ENCODE peak calls at places on chromosomes 3 and 15, in eight cellular contexts. Q, J, U, T, K, V, G and A are unnamed samples.

GRCh38 chr3:9934993-9935392 is 1.4 kb downstream of the CRELD1 start:
- DNase-seq in Q (no peak), J (no peak), U (peak; percentile 19), T (no peak), K (no peak), V (no peak), G (no peak), A (no peak)

GRCh38 chr3:138861755-138862333 is 27.1 kb upstream of the PIK3CB start:
- DNase-seq in Q (no peak), J (no peak), U (no peak), T (no peak), K (peak; percentile 28), V (no peak), G (peak; percentile 61), A (no peak)

GRCh38 chr3:185824051-185824466 is 783 bp downstream of the IGF2BP2 start:
- DNase-seq in Q (peak; percentile 69), J (peak; percentile 14), U (no peak), T (peak; percentile 52), K (peak; percentile 49), V (no peak), G (peak; percentile 65), A (no peak)

GRCh38 chr3:196141052-196141865 is 59.4 kb upstream of the TFRC start:
- DNase-seq in Q (peak; percentile 45), J (no peak), U (no peak), T (no peak), K (no peak), V (no peak), G (no peak), A (no peak)

GRCh38 chr15:35442734-35443133 is 103.2 kb downstream of the DPH6 start:
- DNase-seq in Q (no peak), J (no peak), U (no peak), T (no peak), K (no peak), V (no peak), G (no peak), A (no peak)

GRCh38 chr15:67833504-67834248 is 6.2 kb downstream of the RNU6-1 start:
- DNase-seq in Q (peak; percentile 79), J (no peak), U (no peak), T (peak; percentile 72), K (peak; percentile 47), V (no peak), G (peak; percentile 90), A (no peak)

GRCh38 chr3:82462977-82463376 is 701.5 kb upstream of the GBE1 start:
- DNase-seq in Q (no peak), J (no peak), U (no peak), T (no peak), K (no peak), V (no peak), G (no peak), A (no peak)

GRCh38 chr15:64856429-64857145 is 14.9 kb downstream of the PLEKHO2 start:
- DNase-seq in Q (peak; percentile 89), J (no peak), U (no peak), T (peak; percentile 32), K (peak; percentile 57), V (no peak), G (peak; percentile 64), A (no peak)

GRCh38 chr3:157499342-157499963 is 3.8 kb downstream of the VEPH1 start:
- DNase-seq in Q (peak; percentile 91), J (no peak), U (no peak), T (peak; percentile 86), K (peak; percentile 39), V (no peak), G (peak; percentile 79), A (no peak)

GRCh38 chr3:73727117-73727802 is 102.5 kb upstream of the PDZRN3 start:
- DNase-seq in Q (peak; percentile 62), J (peak; percentile 60), U (no peak), T (peak; percentile 63), K (no peak), V (no peak), G (peak; percentile 77), A (no peak)

GRCh38 chr15:100769043-100769974 is 110.3 kb upstream of the ALDH1A3 start:
- DNase-seq in Q (no peak), J (no peak), U (no peak), T (no peak), K (no peak), V (no peak), G (no peak), A (no peak)

GRCh38 chr3:184175506-184175905 is 851 bp downstream of the AP2M1 start:
- DNase-seq in Q (peak; percentile 44), J (no peak), U (no peak), T (no peak), K (no peak), V (no peak), G (no peak), A (peak; percentile 6)

GRCh38 chr3:186053954-186054353 is 54.9 kb downstream of the ETV5 start:
- DNase-seq in Q (no peak), J (no peak), U (no peak), T (no peak), K (no peak), V (no peak), G (peak; percentile 31), A (no peak)

GRCh38 chr3:29618395-29619291 is 337.8 kb downstream of the RBMS3 start:
- DNase-seq in Q (no peak), J (no peak), U (no peak), T (no peak), K (peak; percentile 8), V (no peak), G (no peak), A (no peak)

GRCh38 chr3:113008117-113008516 is 17.3 kb downstream of the GTPBP8 start:
- DNase-seq in Q (no peak), J (no peak), U (no peak), T (no peak), K (no peak), V (no peak), G (no peak), A (no peak)
- H3K27ac ChIP-seq in Q (no peak overlapping the region), J (no peak overlapping the region), U (peak overlapping the region; percentile 78), T (no peak overlapping the region), K (no peak overlapping the region), V (no peak overlapping the region), G (no peak overlapping the region), A (no peak overlapping the region)

DNA sequence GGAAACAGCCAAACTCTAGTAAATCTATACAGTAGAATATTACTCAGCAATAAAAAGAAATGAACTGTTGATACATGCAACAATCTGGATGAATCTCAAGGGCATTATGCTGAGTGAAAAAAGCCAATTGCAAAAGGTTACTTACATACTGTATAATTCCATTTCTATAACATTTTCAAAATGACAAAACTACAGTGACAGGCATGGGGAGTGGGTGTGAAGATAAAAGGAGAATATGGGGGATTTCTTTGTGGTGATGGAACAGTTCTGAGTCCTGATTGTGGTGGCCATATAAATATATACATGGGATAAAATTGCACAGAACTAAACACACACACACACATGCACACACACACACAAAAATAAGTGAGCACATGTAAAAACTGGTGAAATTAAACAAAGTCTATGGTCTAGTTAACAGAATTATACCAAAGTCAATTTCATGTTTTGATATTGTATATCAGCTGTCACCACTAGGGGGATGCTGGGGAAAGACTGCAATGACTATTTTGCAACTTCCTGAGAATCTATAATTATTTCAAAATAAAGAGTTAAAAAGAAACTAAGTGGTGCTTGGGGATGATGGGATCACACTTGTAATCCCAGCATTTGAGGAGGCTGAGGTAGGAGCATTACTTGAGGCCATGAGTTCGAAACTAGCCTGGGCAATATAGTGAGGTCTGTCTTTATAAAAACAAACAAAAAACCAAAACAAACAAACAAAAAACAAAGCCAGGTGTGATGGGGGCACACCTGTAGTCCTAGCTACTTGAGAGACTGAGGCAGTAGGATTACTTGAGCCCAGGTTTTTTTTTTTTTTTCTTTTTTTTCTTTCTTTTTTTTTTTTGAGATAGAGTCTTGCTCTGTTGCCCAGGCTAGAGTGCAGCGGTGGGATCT is 66.0 kb downstream of the SPTSSB start:
- DNase-seq in Q (no peak), J (no peak), U (peak; percentile 25), T (no peak), K (peak; percentile 32), V (peak; percentile 14), G (peak; percentile 9), A (peak; percentile 14)
- H3K4me1 ChIP-seq in Q (no peaks in the 10 kb centered on the region), J (no peaks in the 10 kb centered on the region), U (peaks cover 20% of the 10 kb centered on the region), T (no peaks in the 10 kb centered on the region), K (no peaks in the 10 kb centered on the region), V (peaks cover 20% of the 10 kb centered on the region), G (no peaks in the 10 kb centered on the region), A (peaks cover 24% of the 10 kb centered on the region)

GRCh38 chr3:161265916-161266571 is 44.9 kb downstream of the NMD3 start:
- DNase-seq in Q (no peak), J (no peak), U (no peak), T (no peak), K (peak; percentile 56), V (no peak), G (no peak), A (no peak)
- H3K27ac ChIP-seq in Q (no peak overlapping the region), J (no peak overlapping the region), U (no peak overlapping the region), T (no peak overlapping the region), K (peak overlapping the region; percentile 86), V (no peak overlapping the region), G (no peak overlapping the region), A (no peak overlapping the region)

DNA sequence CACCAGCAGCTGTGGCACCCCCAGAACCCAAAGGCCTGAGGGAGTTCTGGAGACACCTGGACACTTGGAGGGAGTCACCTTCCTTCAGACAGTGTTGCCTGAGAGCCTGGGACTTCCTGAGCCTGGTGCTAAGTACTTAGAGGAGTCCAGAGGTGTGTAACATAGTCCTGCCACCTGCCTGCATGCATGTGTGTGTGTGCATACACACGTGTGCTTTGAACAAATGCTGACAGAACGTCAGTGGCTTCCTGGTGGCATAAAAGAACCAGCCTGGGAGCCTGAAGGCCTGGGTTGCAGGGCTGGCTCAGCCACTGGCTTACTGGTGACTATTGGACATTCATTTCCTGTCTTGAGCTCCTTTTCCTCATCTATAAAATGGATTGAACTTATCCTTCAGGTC is 3.2 kb upstream of the CPN2 start:
- DNase-seq in Q (no peak), J (no peak), U (no peak), T (no peak), K (no peak), V (no peak), G (no peak), A (no peak)
- H3K4me1 ChIP-seq in Q (no peaks in the 10 kb centered on the region), J (no peaks in the 10 kb centered on the region), U (no peaks in the 10 kb centered on the region), T (peaks cover 6% of the 10 kb centered on the region), K (no peaks in the 10 kb centered on the region), V (no peaks in the 10 kb centered on the region), G (peaks cover 14% of the 10 kb centered on the region), A (no peaks in the 10 kb centered on the region)

DNA sequence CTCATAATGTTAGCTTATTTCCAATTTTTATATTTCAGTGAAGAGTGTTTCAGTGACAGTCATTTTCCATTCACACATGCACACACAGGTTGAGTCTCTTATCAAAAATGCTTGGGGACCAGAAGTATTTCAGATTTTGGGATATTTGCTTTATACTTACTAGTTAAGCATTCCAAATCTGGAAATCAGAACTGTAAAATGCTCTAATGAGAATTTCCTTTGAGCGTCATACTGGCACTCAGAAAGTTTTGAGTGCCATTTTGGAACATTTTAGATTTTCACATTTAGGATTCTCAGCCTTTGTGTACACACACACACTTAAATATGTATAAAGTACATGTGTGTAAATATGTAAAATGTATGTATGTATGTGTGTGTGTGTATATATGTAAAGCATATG is 71.0 kb downstream of the CHD2 start:
- DNase-seq in Q (no peak), J (no peak), U (no peak), T (no peak), K (no peak), V (no peak), G (no peak), A (no peak)
- H3K27ac ChIP-seq in Q (no peak overlapping the region), J (peak overlapping the region; percentile 10), U (no peak overlapping the region), T (peak overlapping the region; percentile 11), K (no peak overlapping the region), V (no peak overlapping the region), G (no peak overlapping the region), A (no peak overlapping the region)